ENCODE peak calls at places on chromosomes 11 and 22, in six cellular contexts. V, G, M, X, R and W are unnamed samples.
A peak's percentile ranks its signal among the peaks of the same experiment; 100 is the strongest.

GRCh38 chr11:92211576-92212167 is 12.9 kb upstream of the FAT3 start:
- DNase-seq in G (peak; percentile 33), X (no peak), R (no peak), M (peak; percentile 63), V (no peak), W (peak; percentile 80)

GRCh38 chr22:19997561-19998231 is 18.9 kb downstream of the ARVCF start:
- DNase-seq in M (no peak), G (no peak), R (no peak), V (no peak), X (no peak), W (no peak)

GRCh38 chr22:37187552-37187890 is 526 bp downstream of the C1QTNF6 start:
- DNase-seq in X (no peak), R (peak; percentile 55), G (peak; percentile 37), M (no peak), V (no peak), W (no peak)

GRCh38 chr11:73159981-73160777 is 18.1 kb upstream of the FCHSD2 start:
- DNase-seq in M (no peak), V (no peak), R (no peak), X (no peak), G (no peak), W (peak; percentile 38)

GRCh38 chr11:122327528-122327927 is 211.5 kb upstream of the BLID start:
- DNase-seq in V (no peak), M (no peak), G (no peak), R (no peak), X (no peak), W (no peak)

GRCh38 chr11:90113541-90113940 is 20.9 kb upstream of the NAALAD2 start:
- DNase-seq in V (no peak), R (no peak), X (no peak), M (peak; percentile 18), G (no peak), W (peak; percentile 26)

GRCh38 chr11:1740786-1741530 is 9.4 kb downstream of the IFITM10 start:
- DNase-seq in X (no peak), V (no peak), M (no peak), G (no peak), R (no peak), W (peak; percentile 16)

GRCh38 chr11:73281796-73282660 is 9.9 kb downstream of the P2RY6 start:
- DNase-seq in X (no peak), M (no peak), V (no peak), G (no peak), R (no peak), W (no peak)

GRCh38 chr11:60762851-60763691 is 6.4 kb downstream of the MS4A15 start:
- DNase-seq in V (peak; percentile 3), G (no peak), M (peak; percentile 84), R (no peak), X (no peak), W (peak; percentile 44)

GRCh38 chr11:12110201-12110713 is at the start of gene MICAL2:
- DNase-seq in G (peak; percentile 85), V (peak; percentile 87), M (peak; percentile 91), R (peak; percentile 94), X (peak; percentile 87), W (peak; percentile 96)

GRCh38 chr11:60169264-60169915 is 13.5 kb downstream of the MS4A6A start:
- DNase-seq in R (peak; percentile 52), G (no peak), X (no peak), M (peak; percentile 68), V (peak; percentile 41), W (no peak)

GRCh38 chr22:35367331-35367886 is 13.5 kb upstream of the HMOX1 start:
- DNase-seq in V (no peak), M (no peak), R (peak; percentile 55), X (no peak), G (no peak), W (no peak)

GRCh38 chr11:15896544-15896943 is 459.8 kb downstream of the SOX6 start:
- DNase-seq in M (no peak), X (no peak), R (no peak), V (no peak), G (no peak), W (no peak)

GRCh38 chr11:68539370-68539769 is 78.8 kb downstream of the PPP6R3 start:
- DNase-seq in M (no peak), V (no peak), R (no peak), X (no peak), G (no peak), W (no peak)

GRCh38 chr11:8604078-8604723 is 10.2 kb upstream of the STK33 start:
- DNase-seq in X (peak; percentile 72), G (peak; percentile 100), M (peak; percentile 85), V (peak; percentile 46), R (peak; percentile 67), W (peak; percentile 51)

GRCh38 chr22:47091241-47091691 is 328.8 kb downstream of the TBC1D22A start:
- DNase-seq in R (no peak), V (no peak), X (no peak), M (peak; percentile 41), G (no peak), W (no peak)

GRCh38 chr11:16669799-16670415 is 68.5 kb upstream of the C11orf58 start:
- DNase-seq in M (peak; percentile 55), R (no peak), G (peak; percentile 25), V (no peak), X (no peak), W (peak; percentile 52)

GRCh38 chr11:112769170-112769569 is 192.1 kb upstream of the NCAM1 start:
- DNase-seq in V (no peak), M (no peak), X (no peak), R (no peak), G (no peak), W (no peak)

GRCh38 chr11:91104237-91104636 is 881.4 kb upstream of the CHORDC1 start:
- DNase-seq in X (no peak), V (no peak), R (no peak), G (peak; percentile 80), M (no peak), W (no peak)

GRCh38 chr11:86800076-86800955 is at the start of gene PRSS23:
- DNase-seq in R (peak; percentile 77), G (peak; percentile 44), V (peak; percentile 63), X (peak; percentile 61), M (peak; percentile 67), W (peak; percentile 98)

GRCh38 chr22:47384977-47385376 is 622.5 kb downstream of the TBC1D22A start:
- DNase-seq in V (peak; percentile 5), G (no peak), M (no peak), R (no peak), X (no peak), W (no peak)

GRCh38 chr11:124069429-124070401 is 28.6 kb upstream of the OR10G7 start:
- DNase-seq in X (peak; percentile 44), M (peak; percentile 86), V (no peak), R (peak; percentile 36), G (peak; percentile 50), W (peak; percentile 74)

GRCh38 chr11:10623797-10624761 is 55.6 kb upstream of the LYVE1 start:
- DNase-seq in V (no peak), R (peak; percentile 40), X (peak; percentile 71), M (peak; percentile 83), G (peak; percentile 37), W (peak; percentile 81)

GRCh38 chr11:290621-291231 is 1.8 kb downstream of the PGGHG start:
- DNase-seq in X (no peak), M (no peak), R (peak; percentile 7), V (no peak), G (no peak), W (peak; percentile 34)

GRCh38 chr11:289706-290620 is 1.0 kb downstream of the PGGHG start:
- DNase-seq in G (no peak), M (no peak), R (peak; percentile 13), V (peak; percentile 22), X (no peak), W (peak; percentile 42)

GRCh38 chr11:287821-288327 is 1.1 kb upstream of the PGGHG start:
- DNase-seq in M (no peak), R (peak; percentile 42), V (peak; percentile 18), X (no peak), G (no peak), W (peak; percentile 40)

GRCh38 chr11:288328-289144 is at the start of gene PGGHG:
- DNase-seq in G (no peak), R (peak; percentile 87), X (peak; percentile 72), M (no peak), V (peak; percentile 68), W (peak; percentile 74)

GRCh38 chr11:289145-289705 is 299 bp downstream of the PGGHG start:
- DNase-seq in G (no peak), R (peak; percentile 20), M (no peak), X (no peak), V (no peak), W (no peak)
- H3K4me3 ChIP-seq in G (peak overlapping the region; percentile 67), R (peak overlapping the region; percentile 82), M (peak overlapping the region; percentile 62), X (peak overlapping the region; percentile 47), V (peak overlapping the region; percentile 69), W (peak overlapping the region; percentile 51)

DNA sequence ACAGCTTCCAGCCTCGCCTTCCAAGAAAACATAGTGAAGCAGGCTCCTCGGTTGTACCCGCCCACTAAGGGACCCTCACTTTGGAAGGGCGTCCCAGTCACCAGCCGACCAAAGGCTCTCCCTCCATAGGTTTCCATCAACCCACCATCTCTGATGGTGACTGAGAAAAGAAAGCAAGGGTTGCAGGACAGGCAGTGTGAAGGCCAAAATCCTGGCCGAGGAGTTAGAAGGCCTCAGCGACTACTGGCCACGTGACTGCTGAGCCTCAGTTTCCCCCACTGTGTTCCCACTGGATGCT is 2.7 kb downstream of the FXYD6 start:
- DNase-seq in X (no peak), M (no peak), G (no peak), R (no peak), V (no peak), W (no peak)
- H3K4me1 ChIP-seq in X (peaks cover 7% of the 10 kb centered on the region), M (peaks cover 43% of the 10 kb centered on the region), G (no peaks in the 10 kb centered on the region), R (peaks cover 70% of the 10 kb centered on the region), V (peaks cover 24% of the 10 kb centered on the region), W (peaks cover 14% of the 10 kb centered on the region)

GRCh38 chr11:3109921-3110706 is 52.9 kb upstream of the CARS1 start:
- DNase-seq in G (no peak), R (peak; percentile 45), X (no peak), M (peak; percentile 89), V (peak; percentile 22), W (peak; percentile 36)

GRCh38 chr11:3120071-3120792 is 44.9 kb downstream of the OSBPL5 start:
- DNase-seq in X (no peak), R (peak; percentile 11), M (no peak), V (peak; percentile 17), G (no peak), W (no peak)

GRCh38 chr11:3119141-3119821 is 45.8 kb downstream of the OSBPL5 start:
- DNase-seq in X (no peak), G (no peak), R (peak; percentile 5), V (peak; percentile 15), M (no peak), W (no peak)

GRCh38 chr11:3111919-3112690 is 53.0 kb downstream of the OSBPL5 start:
- DNase-seq in R (no peak), V (peak; percentile 11), X (no peak), M (no peak), G (peak; percentile 38), W (no peak)

DNA sequence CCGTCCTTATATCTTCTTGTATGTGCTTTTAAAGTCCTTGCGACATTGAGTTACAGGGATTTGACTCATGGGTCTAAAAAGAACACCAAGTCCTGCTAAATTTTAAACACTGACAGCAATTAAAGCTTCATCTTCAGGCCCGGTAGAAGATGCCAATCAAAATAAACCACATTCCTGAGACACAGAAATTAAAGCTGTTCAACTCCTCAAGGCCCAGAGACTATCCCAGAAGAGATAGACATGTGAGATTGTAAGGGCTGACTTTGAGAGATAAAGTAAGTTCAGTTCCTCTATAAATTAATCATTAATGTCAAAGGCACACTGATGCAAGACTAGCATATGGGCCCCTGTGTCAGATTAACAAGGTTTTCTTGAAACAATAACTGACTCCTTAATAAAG is 49.8 kb downstream of the OSBPL5 start:
- DNase-seq in V (peak; percentile 2), R (no peak), M (no peak), X (no peak), G (no peak), W (no peak)
- TF ChIP-seq CTCF in V (no peak), R (no peak), M (no peak), X (no peak), G (no peak), W (no peak)

GRCh38 chr11:32434387-32435151 is 770 bp downstream of the WT1 start:
- DNase-seq in X (no peak), V (no peak), G (no peak), R (no peak), M (peak; percentile 69), W (peak; percentile 58)
- H3K4me3 ChIP-seq in X (no peak overlapping the region), V (no peak overlapping the region), G (no peak overlapping the region), R (peak overlapping the region; percentile 20), M (peak overlapping the region; percentile 50), W (peak overlapping the region; percentile 71)